ENCODE peak calls at places on chromosome 3, in four cellular contexts. U is K562, Y is HepG2, P is GM12878. L is an unnamed sample.

GRCh38 chr3:31752305-31753049 is 219.8 kb downstream of the STT3B start:
- DNase-seq in P (no peak), U (no peak), Y (no peak), L (no peak)

GRCh38 chr3:58594117-58594516 is 16.9 kb upstream of the FAM107A start:
- DNase-seq in Y (no peak), P (no peak), U (no peak), L (no peak)

GRCh38 chr3:140522653-140523380 is 155.0 kb upstream of the TRIM42 start:
- DNase-seq in U (no peak), Y (no peak), P (no peak), L (no peak)

GRCh38 chr3:43647331-43648166 is 25.7 kb upstream of the ANO10 start:
- DNase-seq in P (no peak), Y (no peak), U (no peak), L (no peak)

GRCh38 chr3:150096700-150097587 is 126.2 kb upstream of the PFN2 start:
- DNase-seq in Y (no peak), U (no peak), P (no peak), L (no peak)

GRCh38 chr3:13012228-13012691 is 61.0 kb downstream of the IQSEC1 start:
- DNase-seq in Y (no peak), P (peak), U (no peak), L (no peak)

GRCh38 chr3:107346559-107346958 is 30.7 kb upstream of the CCDC54 start:
- DNase-seq in Y (no peak), U (no peak), P (no peak), L (no peak)

GRCh38 chr3:161221881-161222600 is 930 bp downstream of the NMD3 start:
- DNase-seq in P (no peak), U (no peak), Y (no peak), L (no peak)

GRCh38 chr3:143315766-143316165 is 196.2 kb downstream of the CHST2 start:
- DNase-seq in U (no peak), P (no peak), Y (no peak), L (no peak)

GRCh38 chr3:23629181-23629893 is 176.4 kb upstream of the UBE2E1 start:
- DNase-seq in U (no peak), P (no peak), Y (no peak), L (no peak)

GRCh38 chr3:195001961-195002861 is 268.7 kb downstream of the XXYLT1 start:
- DNase-seq in Y (peak), U (peak), P (peak), L (peak)

GRCh38 chr3:136211547-136211946 is 15.4 kb upstream of the MSL2 start:
- DNase-seq in Y (no peak), P (no peak), U (no peak), L (no peak)

GRCh38 chr3:143366672-143367071 is 247.1 kb downstream of the CHST2 start:
- DNase-seq in U (no peak), Y (no peak), P (no peak), L (no peak)

GRCh38 chr3:8888296-8888915 is 74.9 kb downstream of the RAD18 start:
- DNase-seq in P (no peak), Y (no peak), U (no peak), L (no peak)

GRCh38 chr3:175208316-175208715 is 349.2 kb downstream of the NAALADL2 start:
- DNase-seq in U (no peak), Y (no peak), P (no peak), L (no peak)
- TF ChIP-seq SP1 in U (no peak), Y (no peak), P (no peak), L (no peak)

DNA sequence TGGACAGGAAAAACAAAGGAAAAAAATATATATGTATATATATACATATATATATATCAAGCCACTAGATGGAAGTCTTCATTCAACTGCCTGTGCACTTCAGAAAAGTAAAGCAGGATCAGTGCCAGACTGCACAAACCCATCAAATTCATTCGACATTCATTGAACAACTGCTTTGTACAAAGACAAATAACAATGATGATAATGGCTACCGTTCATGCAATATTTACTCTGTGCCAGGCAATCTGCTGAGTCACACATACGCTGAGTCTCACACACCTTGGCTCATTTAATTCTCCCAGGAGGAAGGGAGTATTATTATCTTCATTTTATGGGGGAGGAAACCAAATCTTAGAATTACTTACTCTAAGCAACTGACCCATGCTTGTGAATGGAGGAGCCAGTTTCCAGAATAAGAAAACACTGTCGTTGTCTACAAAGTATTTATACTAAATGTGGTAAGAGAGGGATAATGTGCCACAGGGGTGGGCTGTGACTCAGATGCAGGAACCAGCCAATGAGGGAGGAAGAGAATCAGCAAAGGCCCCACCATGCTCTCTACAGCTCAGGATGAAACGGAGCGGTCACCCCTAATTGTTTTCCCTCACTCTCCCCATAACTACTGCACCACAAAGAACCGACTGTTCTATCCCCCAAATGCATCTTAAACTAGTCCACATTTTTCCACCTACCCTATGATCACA is 44.4 kb downstream of the BFSP2 start:
- DNase-seq in U (no peak), Y (peak), P (no peak), L (no peak)
- TF ChIP-seq MAX in U (no peak), Y (no peak), P (no peak), L (no peak)

DNA sequence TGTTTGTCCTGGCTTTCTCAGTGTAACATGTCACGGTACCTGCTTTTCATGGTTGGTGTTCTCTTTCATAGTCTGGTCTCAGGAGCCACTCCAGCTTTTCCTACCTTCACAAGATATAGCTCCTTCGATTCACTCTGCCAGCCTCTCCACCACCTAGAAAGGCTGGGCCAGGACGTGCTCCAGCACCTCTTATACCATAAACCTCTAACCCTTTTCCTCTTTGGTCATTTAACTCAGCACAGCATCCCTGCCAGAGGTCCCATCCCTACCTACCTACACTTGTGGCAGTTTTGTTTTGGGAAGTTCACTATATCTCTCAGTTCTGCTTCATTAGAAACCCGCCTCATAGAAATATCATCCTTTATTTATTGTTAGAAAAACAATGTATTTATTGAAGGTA is 29.7 kb downstream of the ANAPC13 start:
- DNase-seq in P (no peak), U (no peak), Y (no peak), L (no peak)
- TF ChIP-seq ESRRA in P (no peak), U (no peak), Y (no peak), L (no peak)

GRCh38 chr3:56747150-56747549 is 54.6 kb downstream of the ARHGEF3 start:
- DNase-seq in P (no peak), U (no peak), Y (no peak), L (no peak)

GRCh38 chr3:56753206-56753605 is 48.5 kb downstream of the ARHGEF3 start:
- DNase-seq in Y (no peak), U (no peak), P (peak), L (no peak)

GRCh38 chr3:56748663-56749231 is 53.0 kb downstream of the ARHGEF3 start:
- DNase-seq in U (no peak), P (no peak), Y (peak), L (no peak)

GRCh38 chr3:56754753-56755365 is 46.9 kb downstream of the ARHGEF3 start:
- DNase-seq in U (no peak), P (peak), Y (no peak), L (no peak)

DNA sequence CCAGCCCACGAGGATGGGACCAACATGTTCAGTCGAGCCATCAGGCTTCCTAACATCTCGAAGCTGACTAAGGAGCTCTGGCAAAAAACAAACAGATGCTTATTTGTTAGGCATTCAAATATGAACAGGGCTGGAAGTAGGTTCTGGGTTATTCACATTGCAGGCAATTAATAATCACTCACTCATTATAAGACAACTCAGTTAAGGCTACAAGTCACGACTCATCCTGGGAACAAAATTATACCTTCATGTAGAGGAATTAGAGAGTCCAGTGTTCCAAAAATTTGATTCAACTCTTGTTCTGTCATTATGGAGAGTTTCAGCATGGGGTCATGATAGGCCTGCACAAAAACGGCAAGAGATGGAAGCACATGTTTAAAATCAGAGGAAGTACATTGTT is 50.7 kb downstream of the ARHGEF3 start:
- DNase-seq in U (no peak), P (no peak), Y (no peak), L (no peak)
- TF ChIP-seq SP1 in U (no peak), P (no peak), Y (no peak), L (no peak)

DNA sequence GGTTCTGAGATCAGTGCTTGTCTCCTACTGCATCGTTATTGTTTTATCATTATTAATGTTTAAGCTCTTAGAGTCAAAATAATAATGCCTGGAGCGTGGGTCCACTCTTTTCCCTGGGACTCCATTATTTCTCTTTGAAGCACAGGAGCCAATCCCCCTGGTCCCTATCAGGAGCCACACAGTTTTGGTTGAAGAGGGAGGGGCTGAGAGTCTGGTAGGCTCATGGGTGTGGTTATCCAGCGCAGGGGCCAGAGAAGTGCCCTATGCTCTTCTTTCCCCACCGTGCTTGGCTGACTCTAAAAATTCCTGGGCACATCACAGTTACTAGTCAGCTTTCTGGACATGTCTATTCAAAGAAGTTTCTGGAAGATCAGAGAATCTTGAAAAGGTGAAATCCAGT is 121.5 kb downstream of the DNAJB8 start:
- DNase-seq in U (peak), Y (no peak), P (no peak), L (no peak)
- TF ChIP-seq MAX in U (no peak), Y (no peak), P (no peak), L (no peak)

L was measured in WTC11.